ENCODE peak calls at places on chromosomes 12 and 14, in seven cellular contexts. One of them, this sample, is unnamed.
A peak's percentile ranks its signal among the peaks of the same experiment; 100 is the strongest.

GRCh38 chr14:22432348-22432976 is 156.6 kb downstream of the DAD1 start:
- DNase-seq in stomach: peak; percentile 65
- DNase-seq in uterus: peak; percentile 28
- DNase-seq in ovary: no peak
- DNase-seq in heart left ventricle: no peak
- DNase-seq in tibial nerve: peak; percentile 52
- DNase-seq in body of pancreas: peak; percentile 82
- DNase-seq in this sample: no peak

GRCh38 chr14:58280954-58281787 is 17.2 kb upstream of the ARID4A start:
- DNase-seq in stomach: no peak
- DNase-seq in body of pancreas: peak; percentile 61
- DNase-seq in ovary: no peak
- DNase-seq in heart left ventricle: peak; percentile 64
- DNase-seq in tibial nerve: peak; percentile 46
- DNase-seq in uterus: peak; percentile 51
- DNase-seq in this sample: no peak

GRCh38 chr12:52980773-52981423 is 25.4 kb upstream of the EIF4B start:
- DNase-seq in body of pancreas: peak; percentile 96
- DNase-seq in uterus: peak; percentile 82
- DNase-seq in stomach: peak; percentile 93
- DNase-seq in heart left ventricle: peak; percentile 88
- DNase-seq in tibial nerve: peak; percentile 90
- DNase-seq in ovary: peak; percentile 79
- DNase-seq in this sample: peak; percentile 87

GRCh38 chr12:87518508-87518907 is 510.7 kb downstream of the C12orf50 start:
- DNase-seq in heart left ventricle: no peak
- DNase-seq in stomach: no peak
- DNase-seq in body of pancreas: no peak
- DNase-seq in uterus: no peak
- DNase-seq in ovary: no peak
- DNase-seq in tibial nerve: no peak
- DNase-seq in this sample: no peak

GRCh38 chr12:112148031-112148513 is 22.7 kb downstream of the TRAFD1 start:
- DNase-seq in ovary: no peak
- DNase-seq in tibial nerve: no peak
- DNase-seq in body of pancreas: no peak
- DNase-seq in uterus: no peak
- DNase-seq in heart left ventricle: no peak
- DNase-seq in stomach: peak; percentile 7
- DNase-seq in this sample: no peak

GRCh38 chr12:125222876-125223275 is 157.6 kb downstream of the AACS start:
- DNase-seq in body of pancreas: no peak
- DNase-seq in uterus: no peak
- DNase-seq in tibial nerve: no peak
- DNase-seq in heart left ventricle: no peak
- DNase-seq in ovary: no peak
- DNase-seq in stomach: no peak
- DNase-seq in this sample: no peak

GRCh38 chr12:52091869-52092268 is 12.4 kb downstream of the SMIM41 start:
- DNase-seq in tibial nerve: no peak
- DNase-seq in body of pancreas: no peak
- DNase-seq in uterus: no peak
- DNase-seq in stomach: peak; percentile 45
- DNase-seq in heart left ventricle: no peak
- DNase-seq in ovary: no peak
- DNase-seq in this sample: no peak

GRCh38 chr14:55077691-55078151 is 26.3 kb downstream of the MAPK1IP1L start:
- DNase-seq in ovary: no peak
- DNase-seq in uterus: no peak
- DNase-seq in body of pancreas: peak; percentile 67
- DNase-seq in heart left ventricle: no peak
- DNase-seq in stomach: peak; percentile 79
- DNase-seq in tibial nerve: no peak
- DNase-seq in this sample: no peak

GRCh38 chr12:50059440-50060119 is 2.2 kb downstream of the ASIC1 start:
- DNase-seq in tibial nerve: no peak
- DNase-seq in stomach: no peak
- DNase-seq in body of pancreas: no peak
- DNase-seq in uterus: no peak
- DNase-seq in heart left ventricle: no peak
- DNase-seq in ovary: no peak
- DNase-seq in this sample: no peak

GRCh38 chr12:66191547-66192126 is 2.6 kb downstream of the IRAK3 start:
- DNase-seq in tibial nerve: no peak
- DNase-seq in uterus: no peak
- DNase-seq in stomach: no peak
- DNase-seq in ovary: no peak
- DNase-seq in body of pancreas: no peak
- DNase-seq in heart left ventricle: no peak
- DNase-seq in this sample: no peak

GRCh38 chr14:95023115-95023514 is 134.2 kb downstream of the DICER1 start:
- DNase-seq in heart left ventricle: no peak
- DNase-seq in uterus: no peak
- DNase-seq in body of pancreas: no peak
- DNase-seq in tibial nerve: no peak
- DNase-seq in ovary: no peak
- DNase-seq in stomach: no peak
- DNase-seq in this sample: no peak

GRCh38 chr12:9034095-9034494 is 44.7 kb downstream of the KLRG1 start:
- DNase-seq in ovary: no peak
- DNase-seq in heart left ventricle: no peak
- DNase-seq in tibial nerve: no peak
- DNase-seq in uterus: no peak
- DNase-seq in body of pancreas: no peak
- DNase-seq in stomach: no peak
- DNase-seq in this sample: no peak

GRCh38 chr12:4421590-4422031 is 24.0 kb downstream of the FGF6 start:
- DNase-seq in uterus: no peak
- DNase-seq in stomach: no peak
- DNase-seq in ovary: no peak
- DNase-seq in tibial nerve: peak; percentile 26
- DNase-seq in heart left ventricle: no peak
- DNase-seq in body of pancreas: no peak
- DNase-seq in this sample: no peak

GRCh38 chr14:96037891-96038557 is 1.1 kb upstream of the C14orf132 start:
- DNase-seq in tibial nerve: no peak
- DNase-seq in ovary: peak; percentile 33
- DNase-seq in uterus: peak; percentile 51
- DNase-seq in heart left ventricle: peak; percentile 56
- DNase-seq in body of pancreas: no peak
- DNase-seq in stomach: peak; percentile 57
- DNase-seq in this sample: peak; percentile 47

GRCh38 chr14:96038558-96038919 is 623 bp upstream of the C14orf132 start:
- DNase-seq in ovary: no peak
- DNase-seq in heart left ventricle: no peak
- DNase-seq in tibial nerve: no peak
- DNase-seq in body of pancreas: no peak
- DNase-seq in uterus: no peak
- DNase-seq in stomach: no peak
- DNase-seq in this sample: no peak

GRCh38 chr14:96039633-96040311 is 610 bp downstream of the C14orf132 start:
- DNase-seq in heart left ventricle: no peak
- DNase-seq in body of pancreas: no peak
- DNase-seq in uterus: peak; percentile 37
- DNase-seq in ovary: peak; percentile 39
- DNase-seq in tibial nerve: no peak
- DNase-seq in stomach: no peak
- DNase-seq in this sample: peak; percentile 51

GRCh38 chr14:96040836-96041371 is 1.7 kb downstream of the C14orf132 start:
- DNase-seq in stomach: no peak
- DNase-seq in uterus: no peak
- DNase-seq in ovary: no peak
- DNase-seq in tibial nerve: no peak
- DNase-seq in heart left ventricle: no peak
- DNase-seq in body of pancreas: no peak
- DNase-seq in this sample: no peak

GRCh38 chr14:96038920-96039632 is at the start of gene C14orf132:
- DNase-seq in body of pancreas: peak; percentile 64
- DNase-seq in ovary: peak; percentile 66
- DNase-seq in tibial nerve: peak; percentile 36
- DNase-seq in heart left ventricle: peak; percentile 60
- DNase-seq in stomach: peak; percentile 58
- DNase-seq in uterus: peak; percentile 84
- DNase-seq in this sample: peak; percentile 86
- TF ChIP-seq POLR2A in body of pancreas: peak; percentile 47
- TF ChIP-seq POLR2A in ovary: no peak
- TF ChIP-seq POLR2A in tibial nerve: peak; percentile 59
- TF ChIP-seq POLR2A in heart left ventricle: no peak
- TF ChIP-seq POLR2A in stomach: no peak
- TF ChIP-seq POLR2A in uterus: peak; percentile 81
- TF ChIP-seq POLR2A in this sample: peak; percentile 81

GRCh38 chr12:14156606-14157005 is 175.2 kb upstream of the GRIN2B start:
- DNase-seq in body of pancreas: no peak
- DNase-seq in uterus: no peak
- DNase-seq in stomach: no peak
- DNase-seq in ovary: no peak
- DNase-seq in tibial nerve: no peak
- DNase-seq in heart left ventricle: no peak
- DNase-seq in this sample: no peak

GRCh38 chr12:14153803-14154202 is 172.4 kb upstream of the GRIN2B start:
- DNase-seq in tibial nerve: no peak
- DNase-seq in uterus: no peak
- DNase-seq in ovary: no peak
- DNase-seq in heart left ventricle: no peak
- DNase-seq in stomach: no peak
- DNase-seq in body of pancreas: no peak
- DNase-seq in this sample: no peak

GRCh38 chr12:14157129-14157747 is 175.8 kb upstream of the GRIN2B start:
- DNase-seq in ovary: no peak
- DNase-seq in stomach: no peak
- DNase-seq in tibial nerve: no peak
- DNase-seq in uterus: no peak
- DNase-seq in body of pancreas: no peak
- DNase-seq in heart left ventricle: no peak
- DNase-seq in this sample: no peak
- H3K4me1 ChIP-seq in ovary: no peaks in the 10 kb centered on the region
- H3K4me1 ChIP-seq in stomach: no peaks in the 10 kb centered on the region
- H3K4me1 ChIP-seq in tibial nerve: no peaks in the 10 kb centered on the region
- H3K4me1 ChIP-seq in uterus: no peaks in the 10 kb centered on the region
- H3K4me1 ChIP-seq in body of pancreas: no peaks in the 10 kb centered on the region
- H3K4me1 ChIP-seq in heart left ventricle: no peaks in the 10 kb centered on the region
- H3K4me1 ChIP-seq in this sample: no peaks in the 10 kb centered on the region

GRCh38 chr12:89225401-89225800 is 126.9 kb downstream of the DUSP6 start:
- DNase-seq in stomach: no peak
- DNase-seq in tibial nerve: no peak
- DNase-seq in heart left ventricle: peak; percentile 38
- DNase-seq in body of pancreas: no peak
- DNase-seq in ovary: no peak
- DNase-seq in uterus: no peak
- DNase-seq in this sample: no peak
- H3K4me3 ChIP-seq in stomach: no peak overlapping the region
- H3K4me3 ChIP-seq in tibial nerve: no peak overlapping the region
- H3K4me3 ChIP-seq in heart left ventricle: no peak overlapping the region
- H3K4me3 ChIP-seq in body of pancreas: no peak overlapping the region
- H3K4me3 ChIP-seq in ovary: no peak overlapping the region
- H3K4me3 ChIP-seq in uterus: no peak overlapping the region
- H3K4me3 ChIP-seq in this sample: no peak overlapping the region

DNA sequence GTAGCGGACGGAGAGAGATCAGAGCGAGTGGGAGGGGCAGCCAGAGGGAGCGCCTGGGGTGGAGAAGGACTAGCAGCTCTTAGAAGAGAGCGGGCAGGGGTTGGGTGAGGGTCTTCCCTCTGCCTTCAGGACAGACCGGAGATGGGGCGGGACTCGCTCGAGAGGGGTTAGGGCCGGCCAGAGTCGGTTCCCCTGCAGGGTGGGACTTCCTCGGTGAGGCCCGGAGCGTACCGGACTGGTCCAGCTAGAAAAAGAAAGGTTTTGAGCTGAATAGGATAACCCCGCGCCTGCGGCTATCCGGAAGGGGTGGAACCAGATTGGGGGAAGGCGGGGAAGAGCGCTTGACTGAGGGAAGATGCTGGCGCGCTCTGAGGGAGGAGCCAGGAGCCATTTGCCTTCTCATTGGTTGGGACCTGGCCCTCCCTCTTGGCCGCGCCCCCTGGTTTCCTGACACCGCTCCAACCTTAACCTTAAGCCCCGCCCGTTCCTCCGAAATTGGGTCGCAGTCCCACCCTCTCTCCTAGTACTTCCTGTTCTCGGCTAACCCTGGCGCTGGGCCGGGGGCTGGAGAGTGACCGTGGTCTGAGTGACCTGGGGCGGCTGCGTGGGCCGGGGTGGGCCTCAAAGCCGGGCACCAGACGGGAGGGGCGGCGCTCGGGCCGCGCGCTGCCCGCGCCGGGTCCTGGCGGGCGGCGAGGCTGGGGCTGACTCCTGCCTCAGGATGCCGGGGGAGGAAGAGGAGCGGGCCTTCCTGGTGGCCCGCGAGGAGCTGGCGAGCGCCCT is at the start of gene RNF31:
- DNase-seq in tibial nerve: peak; percentile 98
- DNase-seq in body of pancreas: peak; percentile 99
- DNase-seq in uterus: peak; percentile 98
- DNase-seq in heart left ventricle: peak; percentile 99
- DNase-seq in stomach: peak; percentile 98
- DNase-seq in ovary: peak; percentile 98
- DNase-seq in this sample: peak; percentile 99
- TF ChIP-seq POLR2A in tibial nerve: peak; percentile 75
- TF ChIP-seq POLR2A in body of pancreas: peak; percentile 67
- TF ChIP-seq POLR2A in uterus: peak; percentile 49
- TF ChIP-seq POLR2A in heart left ventricle: no peak
- TF ChIP-seq POLR2A in stomach: no peak
- TF ChIP-seq POLR2A in ovary: peak; percentile 24
- TF ChIP-seq POLR2A in this sample: peak; percentile 54

This sample was measured in right lobe of liver.